ENCODE peak calls at places on chromosomes 4 and X, in five cellular contexts. One of them, this sample, is unnamed.

GRCh38 chrX:112642349-112642748 is 37.4 kb downstream of the LHFPL1 start:
- DNase-seq in T47D: peak
- DNase-seq in HTR-8/SVneo: peak
- DNase-seq in left lobe of liver: peak
- DNase-seq in ACHN: peak
- DNase-seq in this sample: peak

GRCh38 chrX:21524008-21524407 is 134.1 kb downstream of the KLHL34 start:
- DNase-seq in T47D: no peak
- DNase-seq in HTR-8/SVneo: no peak
- DNase-seq in left lobe of liver: no peak
- DNase-seq in ACHN: no peak
- DNase-seq in this sample: no peak

GRCh38 chrX:22969416-22969815 is 30.3 kb upstream of the DDX53 start:
- DNase-seq in T47D: no peak
- DNase-seq in HTR-8/SVneo: no peak
- DNase-seq in left lobe of liver: no peak
- DNase-seq in ACHN: no peak
- DNase-seq in this sample: no peak

GRCh38 chr4:158913766-158914165 is 144.9 kb downstream of the FNIP2 start:
- DNase-seq in T47D: no peak
- DNase-seq in HTR-8/SVneo: no peak
- DNase-seq in left lobe of liver: no peak
- DNase-seq in ACHN: no peak
- DNase-seq in this sample: no peak

GRCh38 chrX:115226929-115227328 is 7.0 kb downstream of the LRCH2 start:
- DNase-seq in T47D: peak
- DNase-seq in HTR-8/SVneo: no peak
- DNase-seq in left lobe of liver: no peak
- DNase-seq in ACHN: peak
- DNase-seq in this sample: no peak

GRCh38 chr4:92599044-92599443 is 295.3 kb downstream of the GRID2 start:
- DNase-seq in T47D: peak
- DNase-seq in HTR-8/SVneo: no peak
- DNase-seq in left lobe of liver: no peak
- DNase-seq in ACHN: no peak
- DNase-seq in this sample: no peak

GRCh38 chr4:107210450-107211239 is 174.5 kb upstream of the DKK2 start:
- DNase-seq in T47D: peak
- DNase-seq in HTR-8/SVneo: no peak
- DNase-seq in left lobe of liver: no peak
- DNase-seq in ACHN: no peak
- DNase-seq in this sample: no peak

GRCh38 chr4:39814403-39815185 is 116.7 kb downstream of the UBE2K start:
- DNase-seq in T47D: peak
- DNase-seq in HTR-8/SVneo: peak
- DNase-seq in left lobe of liver: no peak
- DNase-seq in ACHN: peak
- DNase-seq in this sample: no peak

GRCh38 chr4:82934441-82934840 is 33.9 kb downstream of the THAP9 start:
- DNase-seq in T47D: no peak
- DNase-seq in HTR-8/SVneo: no peak
- DNase-seq in left lobe of liver: no peak
- DNase-seq in ACHN: no peak
- DNase-seq in this sample: no peak

GRCh38 chr4:186760576-186760975 is 36.9 kb upstream of the FAT1 start:
- DNase-seq in T47D: no peak
- DNase-seq in HTR-8/SVneo: no peak
- DNase-seq in left lobe of liver: no peak
- DNase-seq in ACHN: no peak
- DNase-seq in this sample: peak

GRCh38 chr4:183078634-183079033 is 20.4 kb upstream of the WWC2 start:
- DNase-seq in T47D: no peak
- DNase-seq in HTR-8/SVneo: no peak
- DNase-seq in left lobe of liver: no peak
- DNase-seq in ACHN: no peak
- DNase-seq in this sample: no peak

GRCh38 chr4:31246856-31247255 is 526.7 kb downstream of the PCDH7 start:
- DNase-seq in T47D: no peak
- DNase-seq in HTR-8/SVneo: no peak
- DNase-seq in left lobe of liver: no peak
- DNase-seq in ACHN: no peak
- DNase-seq in this sample: no peak

GRCh38 chrX:22063284-22063683 is 31.2 kb downstream of the PHEX start:
- DNase-seq in T47D: peak
- DNase-seq in HTR-8/SVneo: peak
- DNase-seq in left lobe of liver: no peak
- DNase-seq in ACHN: no peak
- DNase-seq in this sample: no peak

GRCh38 chr4:48554606-48555005 is 64.6 kb downstream of the ZAR1 start:
- DNase-seq in T47D: no peak
- DNase-seq in HTR-8/SVneo: no peak
- DNase-seq in left lobe of liver: no peak
- DNase-seq in ACHN: no peak
- DNase-seq in this sample: no peak

GRCh38 chrX:21740329-21741274 is 17.3 kb downstream of the SMPX start:
- DNase-seq in T47D: peak
- DNase-seq in HTR-8/SVneo: no peak
- DNase-seq in left lobe of liver: peak
- DNase-seq in ACHN: no peak
- DNase-seq in this sample: no peak

GRCh38 chrX:16826207-16826606 is 39.9 kb downstream of the TXLNG start:
- DNase-seq in T47D: peak
- DNase-seq in HTR-8/SVneo: peak
- DNase-seq in left lobe of liver: no peak
- DNase-seq in ACHN: peak
- DNase-seq in this sample: peak

GRCh38 chrX:15882704-15883539 is 28.3 kb upstream of the AP1S2 start:
- DNase-seq in T47D: no peak
- DNase-seq in HTR-8/SVneo: no peak
- DNase-seq in left lobe of liver: no peak
- DNase-seq in ACHN: peak
- DNase-seq in this sample: peak

GRCh38 chrX:120380699-120381098 is 18.8 kb downstream of the ATP1B4 start:
- DNase-seq in T47D: no peak
- DNase-seq in HTR-8/SVneo: no peak
- DNase-seq in left lobe of liver: no peak
- DNase-seq in ACHN: peak
- DNase-seq in this sample: peak

GRCh38 chr4:7027913-7028312 is 15.3 kb upstream of the TADA2B start:
- DNase-seq in T47D: no peak
- DNase-seq in HTR-8/SVneo: no peak
- DNase-seq in left lobe of liver: no peak
- DNase-seq in ACHN: no peak
- DNase-seq in this sample: no peak

GRCh38 chr4:169510617-169511016 is 101.8 kb downstream of the NEK1 start:
- DNase-seq in T47D: no peak
- DNase-seq in HTR-8/SVneo: no peak
- DNase-seq in left lobe of liver: no peak
- DNase-seq in ACHN: no peak
- DNase-seq in this sample: no peak

GRCh38 chrX:39063037-39063436 is 261.8 kb downstream of the MID1IP1 start:
- DNase-seq in T47D: peak
- DNase-seq in HTR-8/SVneo: no peak
- DNase-seq in left lobe of liver: peak
- DNase-seq in ACHN: no peak
- DNase-seq in this sample: no peak

GRCh38 chrX:112760697-112761096 is 79.9 kb downstream of the AMOT start:
- DNase-seq in T47D: no peak
- DNase-seq in HTR-8/SVneo: no peak
- DNase-seq in left lobe of liver: no peak
- DNase-seq in ACHN: peak
- DNase-seq in this sample: no peak

GRCh38 chr4:56575820-56576429 is 70.3 kb downstream of the ARL9 start:
- DNase-seq in T47D: peak
- DNase-seq in HTR-8/SVneo: peak
- DNase-seq in left lobe of liver: no peak
- DNase-seq in ACHN: peak
- DNase-seq in this sample: peak

GRCh38 chr4:24211821-24212220 is 322.0 kb upstream of the PPARGC1A start:
- DNase-seq in T47D: no peak
- DNase-seq in HTR-8/SVneo: no peak
- DNase-seq in left lobe of liver: no peak
- DNase-seq in ACHN: no peak
- DNase-seq in this sample: no peak

GRCh38 chr4:89800012-89800516 is 36.9 kb downstream of the SNCA start:
- DNase-seq in T47D: peak
- DNase-seq in HTR-8/SVneo: peak
- DNase-seq in left lobe of liver: no peak
- DNase-seq in ACHN: no peak
- DNase-seq in this sample: no peak

GRCh38 chr4:83214079-83214478 is 70.5 kb downstream of the COQ2 start:
- DNase-seq in T47D: no peak
- DNase-seq in HTR-8/SVneo: no peak
- DNase-seq in left lobe of liver: no peak
- DNase-seq in ACHN: no peak
- DNase-seq in this sample: no peak

GRCh38 chr4:152672403-152673092 is 7.2 kb downstream of the TMEM154 start:
- DNase-seq in T47D: no peak
- DNase-seq in HTR-8/SVneo: no peak
- DNase-seq in left lobe of liver: no peak
- DNase-seq in ACHN: no peak
- DNase-seq in this sample: no peak

GRCh38 chrX:45714864-45715263 is 514.2 kb upstream of the DIPK2B start:
- DNase-seq in T47D: no peak
- DNase-seq in HTR-8/SVneo: no peak
- DNase-seq in left lobe of liver: no peak
- DNase-seq in ACHN: peak
- DNase-seq in this sample: peak

GRCh38 chr4:31234494-31234893 is 514.3 kb downstream of the PCDH7 start:
- DNase-seq in T47D: peak
- DNase-seq in HTR-8/SVneo: no peak
- DNase-seq in left lobe of liver: no peak
- DNase-seq in ACHN: no peak
- DNase-seq in this sample: no peak

GRCh38 chrX:110407910-110408545 is 49.4 kb downstream of the RTL9 start:
- DNase-seq in T47D: peak
- DNase-seq in HTR-8/SVneo: no peak
- DNase-seq in left lobe of liver: no peak
- DNase-seq in ACHN: peak
- DNase-seq in this sample: peak

GRCh38 chrX:151680805-151681204 is 14.5 kb upstream of the PRRG3 start:
- DNase-seq in T47D: peak
- DNase-seq in HTR-8/SVneo: peak
- DNase-seq in left lobe of liver: peak
- DNase-seq in ACHN: peak
- DNase-seq in this sample: peak

GRCh38 chrX:53312946-53313745 is 31.8 kb upstream of the IQSEC2 start:
- DNase-seq in T47D: peak
- DNase-seq in HTR-8/SVneo: peak
- DNase-seq in left lobe of liver: peak
- DNase-seq in ACHN: peak
- DNase-seq in this sample: peak

GRCh38 chr4:186067757-186068385 is 1.1 kb upstream of the TLR3 start:
- DNase-seq in T47D: peak
- DNase-seq in HTR-8/SVneo: peak
- DNase-seq in left lobe of liver: peak
- DNase-seq in ACHN: peak
- DNase-seq in this sample: peak

GRCh38 chrX:140034916-140035315 is 69.6 kb upstream of the CXorf66 start:
- DNase-seq in T47D: peak
- DNase-seq in HTR-8/SVneo: peak
- DNase-seq in left lobe of liver: no peak
- DNase-seq in ACHN: peak
- DNase-seq in this sample: no peak

This sample was measured in RCC 7860.